ENCODE peak calls at places on chromosomes 11 and 22, in five cellular contexts. D is Right ventricle myocardium superior, K is nephron progenitor cell, G is kidney glomerular epithelial cell, Z is iPS DF 6.9. Q is an unnamed sample.

GRCh38 chr22:44702479-44703219 is 645 bp downstream of the PRR5 start:
- DNase-seq in D (no peak), K (peak), G (peak), Z (no peak), Q (no peak)

GRCh38 chr11:1060410-1060809 is 14.3 kb upstream of the MUC2 start:
- DNase-seq in D (peak), K (no peak), G (no peak), Z (no peak), Q (no peak)

GRCh38 chr22:26461188-26461810 is 22.3 kb downstream of the HPS4 start:
- DNase-seq in D (peak), K (peak), G (peak), Z (peak), Q (no peak)

GRCh38 chr11:69642913-69643632 is 2.1 kb downstream of the CCND1 start:
- DNase-seq in D (peak), K (peak), G (peak), Z (no peak), Q (no peak)

GRCh38 chr11:9574806-9575530 is 1.5 kb downstream of the WEE1 start:
- DNase-seq in D (peak), K (peak), G (peak), Z (no peak), Q (no peak)

GRCh38 chr11:48063424-48063978 is 83.1 kb downstream of the PTPRJ start:
- DNase-seq in D (peak), K (no peak), G (peak), Z (no peak), Q (no peak)

GRCh38 chr11:86918943-86919342 is 36.3 kb downstream of the FZD4 start:
- DNase-seq in D (no peak), K (no peak), G (no peak), Z (no peak), Q (no peak)

GRCh38 chr22:24894998-24895397 is 51.5 kb downstream of the LHFPL7 start:
- DNase-seq in D (peak), K (peak), G (no peak), Z (no peak), Q (no peak)

GRCh38 chr22:35465109-35465701 is 65.3 kb downstream of the MCM5 start:
- DNase-seq in D (peak), K (no peak), G (no peak), Z (no peak), Q (no peak)

GRCh38 chr22:36068776-36069344 is 40.2 kb upstream of the RBFOX2 start:
- DNase-seq in D (no peak), K (no peak), G (no peak), Z (no peak), Q (no peak)

GRCh38 chr11:67572747-67573419 is 10.7 kb upstream of the GSTP1 start:
- DNase-seq in D (peak), K (no peak), G (peak), Z (peak), Q (peak)

GRCh38 chr11:44943696-44944095 is 7.0 kb downstream of the TP53I11 start:
- DNase-seq in D (no peak), K (no peak), G (no peak), Z (no peak), Q (no peak)

GRCh38 chr11:90219438-90219837 is 3.4 kb downstream of the CHORDC1 start:
- DNase-seq in D (no peak), K (no peak), G (no peak), Z (no peak), Q (no peak)

GRCh38 chr11:69892237-69892985 is 73.2 kb upstream of the FGF3 start:
- DNase-seq in D (peak), K (no peak), G (no peak), Z (peak), Q (peak)

GRCh38 chr22:21919526-21920307 is 32.9 kb downstream of the PPM1F start:
- DNase-seq in D (no peak), K (no peak), G (no peak), Z (no peak), Q (no peak)

GRCh38 chr22:17846326-17846992 is 72.2 kb upstream of the BID start:
- DNase-seq in D (no peak), K (no peak), G (no peak), Z (no peak), Q (no peak)

GRCh38 chr22:39773976-39774539 is 119.5 kb downstream of the ENTHD1 start:
- DNase-seq in D (no peak), K (no peak), G (no peak), Z (no peak), Q (no peak)

GRCh38 chr22:39466228-39467006 is 9.6 kb downstream of the MGAT3 start:
- DNase-seq in D (no peak), K (no peak), G (no peak), Z (no peak), Q (no peak)

GRCh38 chr22:35708453-35708852 is 9.2 kb upstream of the APOL5 start:
- DNase-seq in D (no peak), K (no peak), G (no peak), Z (no peak), Q (no peak)

GRCh38 chr22:41907436-41908401 is 7.2 kb downstream of the SHISA8 start:
- DNase-seq in D (no peak), K (no peak), G (no peak), Z (no peak), Q (no peak)

GRCh38 chr11:65112551-65113360 is 1.1 kb downstream of the TM7SF2 start:
- DNase-seq in D (peak), K (peak), G (no peak), Z (no peak), Q (no peak)

GRCh38 chr11:15327786-15328231 is 213.1 kb downstream of the INSC start:
- DNase-seq in D (peak), K (peak), G (peak), Z (peak), Q (peak)

GRCh38 chr22:27151407-27151806 is 494.0 kb downstream of the MIAT start:
- DNase-seq in D (no peak), K (no peak), G (no peak), Z (no peak), Q (no peak)

GRCh38 chr22:31829505-31829904 is 75.7 kb downstream of the DEPDC5 start:
- DNase-seq in D (no peak), K (no peak), G (peak), Z (no peak), Q (no peak)

GRCh38 chr11:77056814-77057402 is 9.9 kb upstream of the CAPN5 start:
- DNase-seq in D (no peak), K (no peak), G (no peak), Z (no peak), Q (no peak)

GRCh38 chr11:8717876-8718753 is 35.5 kb downstream of the RPL27A start:
- DNase-seq in D (peak), K (no peak), G (peak), Z (no peak), Q (no peak)

GRCh38 chr22:29536411-29536810 is 17.1 kb downstream of the THOC5 start:
- DNase-seq in D (no peak), K (no peak), G (no peak), Z (no peak), Q (no peak)

GRCh38 chr11:80816454-80816847 is 1375.6 kb upstream of the TENM4 start:
- DNase-seq in D (no peak), K (no peak), G (no peak), Z (no peak), Q (no peak)

GRCh38 chr11:102683277-102683676 is 22.3 kb downstream of the MMP27 start:
- DNase-seq in D (no peak), K (no peak), G (no peak), Z (no peak), Q (no peak)

GRCh38 chr22:29580200-29580810 is 608 bp downstream of the NIPSNAP1 start:
- DNase-seq in D (no peak), K (no peak), G (no peak), Z (no peak), Q (no peak)

Q was measured in iPS DF 19.7.